ENCODE peak calls at places on chromosomes 5 and 9, in four cellular contexts. One of them, this sample, is unnamed.

GRCh38 chr9:22170990-22171663 is 162.0 kb upstream of the CDKN2B start:
- DNase-seq in NCI-H1105 treated with DMSO at 0.1 percent for 48 hours: no peak
- DNase-seq in neural crest cell: no peak
- DNase-seq in stimulated activated naive CD8-positive, alpha-beta T cell treated with anti-CD3 and anti-CD28 coated beads, Interleukin-15, Interleukin-2, amounts not matched to agents 100 U/mL and 50 U/mL, for 24 hours: no peak
- DNase-seq in this sample: no peak

GRCh38 chr5:76700571-76700970 is 15.4 kb upstream of the F2R start:
- DNase-seq in NCI-H1105 treated with DMSO at 0.1 percent for 48 hours: no peak
- DNase-seq in neural crest cell: no peak
- DNase-seq in stimulated activated naive CD8-positive, alpha-beta T cell treated with anti-CD3 and anti-CD28 coated beads, Interleukin-15, Interleukin-2, amounts not matched to agents 100 U/mL and 50 U/mL, for 24 hours: no peak
- DNase-seq in this sample: no peak

GRCh38 chr5:72510610-72511121 is 3.5 kb upstream of the ZNF366 start:
- DNase-seq in NCI-H1105 treated with DMSO at 0.1 percent for 48 hours: no peak
- DNase-seq in neural crest cell: no peak
- DNase-seq in stimulated activated naive CD8-positive, alpha-beta T cell treated with anti-CD3 and anti-CD28 coated beads, Interleukin-15, Interleukin-2, amounts not matched to agents 100 U/mL and 50 U/mL, for 24 hours: no peak
- DNase-seq in this sample: no peak

GRCh38 chr9:36543916-36544315 is 28.8 kb upstream of the MELK start:
- DNase-seq in NCI-H1105 treated with DMSO at 0.1 percent for 48 hours: no peak
- DNase-seq in neural crest cell: no peak
- DNase-seq in stimulated activated naive CD8-positive, alpha-beta T cell treated with anti-CD3 and anti-CD28 coated beads, Interleukin-15, Interleukin-2, amounts not matched to agents 100 U/mL and 50 U/mL, for 24 hours: no peak
- DNase-seq in this sample: no peak

GRCh38 chr5:103178167-103178566 is 58.1 kb downstream of the PPIP5K2 start:
- DNase-seq in NCI-H1105 treated with DMSO at 0.1 percent for 48 hours: no peak
- DNase-seq in neural crest cell: no peak
- DNase-seq in stimulated activated naive CD8-positive, alpha-beta T cell treated with anti-CD3 and anti-CD28 coated beads, Interleukin-15, Interleukin-2, amounts not matched to agents 100 U/mL and 50 U/mL, for 24 hours: no peak
- DNase-seq in this sample: no peak

GRCh38 chr5:33195431-33196128 is 245.2 kb upstream of the TARS1 start:
- DNase-seq in NCI-H1105 treated with DMSO at 0.1 percent for 48 hours: no peak
- DNase-seq in neural crest cell: no peak
- DNase-seq in stimulated activated naive CD8-positive, alpha-beta T cell treated with anti-CD3 and anti-CD28 coated beads, Interleukin-15, Interleukin-2, amounts not matched to agents 100 U/mL and 50 U/mL, for 24 hours: no peak
- DNase-seq in this sample: no peak

GRCh38 chr9:20312732-20313131 is 309.6 kb downstream of the MLLT3 start:
- DNase-seq in NCI-H1105 treated with DMSO at 0.1 percent for 48 hours: no peak
- DNase-seq in neural crest cell: no peak
- DNase-seq in stimulated activated naive CD8-positive, alpha-beta T cell treated with anti-CD3 and anti-CD28 coated beads, Interleukin-15, Interleukin-2, amounts not matched to agents 100 U/mL and 50 U/mL, for 24 hours: no peak
- DNase-seq in this sample: no peak

GRCh38 chr5:14143843-14144585 is 872 bp downstream of the TRIO start:
- DNase-seq in NCI-H1105 treated with DMSO at 0.1 percent for 48 hours: peak
- DNase-seq in neural crest cell: peak
- DNase-seq in stimulated activated naive CD8-positive, alpha-beta T cell treated with anti-CD3 and anti-CD28 coated beads, Interleukin-15, Interleukin-2, amounts not matched to agents 100 U/mL and 50 U/mL, for 24 hours: peak
- DNase-seq in this sample: no peak

GRCh38 chr9:76486151-76486550 is 27.2 kb downstream of the GCNT1 start:
- DNase-seq in NCI-H1105 treated with DMSO at 0.1 percent for 48 hours: no peak
- DNase-seq in neural crest cell: no peak
- DNase-seq in stimulated activated naive CD8-positive, alpha-beta T cell treated with anti-CD3 and anti-CD28 coated beads, Interleukin-15, Interleukin-2, amounts not matched to agents 100 U/mL and 50 U/mL, for 24 hours: no peak
- DNase-seq in this sample: no peak

GRCh38 chr5:174145821-174146220 is 100.3 kb downstream of the NSG2 start:
- DNase-seq in NCI-H1105 treated with DMSO at 0.1 percent for 48 hours: peak
- DNase-seq in neural crest cell: peak
- DNase-seq in stimulated activated naive CD8-positive, alpha-beta T cell treated with anti-CD3 and anti-CD28 coated beads, Interleukin-15, Interleukin-2, amounts not matched to agents 100 U/mL and 50 U/mL, for 24 hours: peak
- DNase-seq in this sample: no peak

GRCh38 chr5:2562036-2562435 is 189.4 kb downstream of the IRX2 start:
- DNase-seq in NCI-H1105 treated with DMSO at 0.1 percent for 48 hours: no peak
- DNase-seq in neural crest cell: no peak
- DNase-seq in stimulated activated naive CD8-positive, alpha-beta T cell treated with anti-CD3 and anti-CD28 coated beads, Interleukin-15, Interleukin-2, amounts not matched to agents 100 U/mL and 50 U/mL, for 24 hours: no peak
- DNase-seq in this sample: no peak

GRCh38 chr5:7261049-7261448 is 134.9 kb upstream of the ADCY2 start:
- DNase-seq in NCI-H1105 treated with DMSO at 0.1 percent for 48 hours: peak
- DNase-seq in neural crest cell: peak
- DNase-seq in stimulated activated naive CD8-positive, alpha-beta T cell treated with anti-CD3 and anti-CD28 coated beads, Interleukin-15, Interleukin-2, amounts not matched to agents 100 U/mL and 50 U/mL, for 24 hours: no peak
- DNase-seq in this sample: no peak

GRCh38 chr5:52283221-52283620 is 504.5 kb upstream of the ITGA1 start:
- DNase-seq in NCI-H1105 treated with DMSO at 0.1 percent for 48 hours: no peak
- DNase-seq in neural crest cell: no peak
- DNase-seq in stimulated activated naive CD8-positive, alpha-beta T cell treated with anti-CD3 and anti-CD28 coated beads, Interleukin-15, Interleukin-2, amounts not matched to agents 100 U/mL and 50 U/mL, for 24 hours: no peak
- DNase-seq in this sample: no peak

GRCh38 chr9:259405-260404 is 45.0 kb downstream of the DOCK8 start:
- DNase-seq in NCI-H1105 treated with DMSO at 0.1 percent for 48 hours: no peak
- DNase-seq in neural crest cell: no peak
- DNase-seq in stimulated activated naive CD8-positive, alpha-beta T cell treated with anti-CD3 and anti-CD28 coated beads, Interleukin-15, Interleukin-2, amounts not matched to agents 100 U/mL and 50 U/mL, for 24 hours: no peak
- DNase-seq in this sample: no peak

GRCh38 chr9:114621975-114622609 is 11.0 kb downstream of the TMEM268 start:
- DNase-seq in NCI-H1105 treated with DMSO at 0.1 percent for 48 hours: no peak
- DNase-seq in neural crest cell: no peak
- DNase-seq in stimulated activated naive CD8-positive, alpha-beta T cell treated with anti-CD3 and anti-CD28 coated beads, Interleukin-15, Interleukin-2, amounts not matched to agents 100 U/mL and 50 U/mL, for 24 hours: no peak
- DNase-seq in this sample: no peak

GRCh38 chr9:75455444-75455921 is 367.2 kb downstream of the OSTF1 start:
- DNase-seq in NCI-H1105 treated with DMSO at 0.1 percent for 48 hours: peak
- DNase-seq in neural crest cell: no peak
- DNase-seq in stimulated activated naive CD8-positive, alpha-beta T cell treated with anti-CD3 and anti-CD28 coated beads, Interleukin-15, Interleukin-2, amounts not matched to agents 100 U/mL and 50 U/mL, for 24 hours: no peak
- DNase-seq in this sample: peak

GRCh38 chr5:121503111-121503840 is 348.4 kb upstream of the FTMT start:
- DNase-seq in NCI-H1105 treated with DMSO at 0.1 percent for 48 hours: peak
- DNase-seq in neural crest cell: no peak
- DNase-seq in stimulated activated naive CD8-positive, alpha-beta T cell treated with anti-CD3 and anti-CD28 coated beads, Interleukin-15, Interleukin-2, amounts not matched to agents 100 U/mL and 50 U/mL, for 24 hours: no peak
- DNase-seq in this sample: no peak

GRCh38 chr5:174752121-174752520 is 27.7 kb downstream of the MSX2 start:
- DNase-seq in NCI-H1105 treated with DMSO at 0.1 percent for 48 hours: no peak
- DNase-seq in neural crest cell: no peak
- DNase-seq in stimulated activated naive CD8-positive, alpha-beta T cell treated with anti-CD3 and anti-CD28 coated beads, Interleukin-15, Interleukin-2, amounts not matched to agents 100 U/mL and 50 U/mL, for 24 hours: no peak
- DNase-seq in this sample: no peak

GRCh38 chr5:175746851-175747250 is 89.0 kb downstream of the HRH2 start:
- DNase-seq in NCI-H1105 treated with DMSO at 0.1 percent for 48 hours: no peak
- DNase-seq in neural crest cell: no peak
- DNase-seq in stimulated activated naive CD8-positive, alpha-beta T cell treated with anti-CD3 and anti-CD28 coated beads, Interleukin-15, Interleukin-2, amounts not matched to agents 100 U/mL and 50 U/mL, for 24 hours: no peak
- DNase-seq in this sample: peak

This sample was measured in DMS79.